ENCODE peak calls at places on chromosomes 13 and 19, in eight cellular contexts. One of them, this sample, is unnamed. For H3K9me3, the result is how much of the 10 kb centered on the place peaks cover.

GRCh38 chr13:100208596-100208995 is 119.7 kb downstream of the PCCA start:
- DNase-seq in breast epithelium: no peak
- DNase-seq in AG04450: no peak
- DNase-seq in A549: no peak
- DNase-seq in left ventricle myocardium inferior: no peak
- DNase-seq in left lung: no peak
- DNase-seq in naive thymus-derived CD4-positive, alpha-beta T cell: no peak
- DNase-seq in adipocyte: no peak
- DNase-seq in this sample: no peak

GRCh38 chr13:84670245-84670644 is 788.0 kb upstream of the SLITRK1 start:
- DNase-seq in A549: no peak
- DNase-seq in left ventricle myocardium inferior: no peak
- DNase-seq in left lung: no peak
- DNase-seq in adipocyte: peak
- DNase-seq in breast epithelium: no peak
- DNase-seq in AG04450: no peak
- DNase-seq in naive thymus-derived CD4-positive, alpha-beta T cell: no peak
- DNase-seq in this sample: no peak

GRCh38 chr13:87131611-87132010 is 539.6 kb upstream of the SLITRK5 start:
- DNase-seq in naive thymus-derived CD4-positive, alpha-beta T cell: no peak
- DNase-seq in adipocyte: no peak
- DNase-seq in A549: no peak
- DNase-seq in left lung: no peak
- DNase-seq in breast epithelium: no peak
- DNase-seq in left ventricle myocardium inferior: no peak
- DNase-seq in AG04450: no peak
- DNase-seq in this sample: no peak

GRCh38 chr13:93517658-93518057 is 291.1 kb downstream of the GPC6 start:
- DNase-seq in left ventricle myocardium inferior: no peak
- DNase-seq in breast epithelium: no peak
- DNase-seq in adipocyte: no peak
- DNase-seq in AG04450: no peak
- DNase-seq in left lung: no peak
- DNase-seq in naive thymus-derived CD4-positive, alpha-beta T cell: no peak
- DNase-seq in A549: no peak
- DNase-seq in this sample: no peak

GRCh38 chr19:16013851-16014840 is 62.1 kb upstream of the TPM4 start:
- DNase-seq in left lung: no peak
- DNase-seq in adipocyte: no peak
- DNase-seq in breast epithelium: no peak
- DNase-seq in naive thymus-derived CD4-positive, alpha-beta T cell: no peak
- DNase-seq in left ventricle myocardium inferior: no peak
- DNase-seq in A549: no peak
- DNase-seq in AG04450: no peak
- DNase-seq in this sample: no peak

GRCh38 chr13:110448677-110449076 is 112.8 kb downstream of the RAB20 start:
- DNase-seq in breast epithelium: no peak
- DNase-seq in left lung: peak
- DNase-seq in AG04450: no peak
- DNase-seq in A549: no peak
- DNase-seq in naive thymus-derived CD4-positive, alpha-beta T cell: no peak
- DNase-seq in left ventricle myocardium inferior: no peak
- DNase-seq in adipocyte: no peak
- DNase-seq in this sample: no peak

GRCh38 chr13:52449323-52450011 is 967 bp downstream of the VPS36 start:
- DNase-seq in adipocyte: no peak
- DNase-seq in A549: no peak
- DNase-seq in naive thymus-derived CD4-positive, alpha-beta T cell: no peak
- DNase-seq in left ventricle myocardium inferior: no peak
- DNase-seq in AG04450: no peak
- DNase-seq in breast epithelium: no peak
- DNase-seq in left lung: no peak
- DNase-seq in this sample: no peak

GRCh38 chr19:18437481-18438330 is at the start of gene ISYNA1:
- DNase-seq in breast epithelium: no peak
- DNase-seq in AG04450: no peak
- DNase-seq in left ventricle myocardium inferior: peak
- DNase-seq in adipocyte: peak
- DNase-seq in left lung: no peak
- DNase-seq in A549: peak
- DNase-seq in naive thymus-derived CD4-positive, alpha-beta T cell: no peak
- DNase-seq in this sample: peak

GRCh38 chr19:42269518-42270345 is 680 bp downstream of the CIC start:
- DNase-seq in breast epithelium: no peak
- DNase-seq in left lung: peak
- DNase-seq in adipocyte: peak
- DNase-seq in left ventricle myocardium inferior: no peak
- DNase-seq in AG04450: no peak
- DNase-seq in naive thymus-derived CD4-positive, alpha-beta T cell: peak
- DNase-seq in A549: no peak
- DNase-seq in this sample: no peak

GRCh38 chr13:78787189-78787588 is 128.2 kb upstream of the OBI1 start:
- DNase-seq in A549: no peak
- DNase-seq in naive thymus-derived CD4-positive, alpha-beta T cell: no peak
- DNase-seq in AG04450: no peak
- DNase-seq in left ventricle myocardium inferior: peak
- DNase-seq in left lung: peak
- DNase-seq in breast epithelium: no peak
- DNase-seq in adipocyte: no peak
- DNase-seq in this sample: no peak

GRCh38 chr19:46639356-46640061 is 3.5 kb upstream of the GNG8 start:
- DNase-seq in naive thymus-derived CD4-positive, alpha-beta T cell: no peak
- DNase-seq in adipocyte: peak
- DNase-seq in left lung: peak
- DNase-seq in left ventricle myocardium inferior: peak
- DNase-seq in A549: no peak
- DNase-seq in AG04450: no peak
- DNase-seq in breast epithelium: no peak
- DNase-seq in this sample: no peak

GRCh38 chr13:48000559-48001126 is 430 bp downstream of the SUCLA2 start:
- DNase-seq in AG04450: no peak
- DNase-seq in A549: peak
- DNase-seq in left ventricle myocardium inferior: no peak
- DNase-seq in adipocyte: peak
- DNase-seq in breast epithelium: peak
- DNase-seq in left lung: peak
- DNase-seq in naive thymus-derived CD4-positive, alpha-beta T cell: no peak
- DNase-seq in this sample: peak

GRCh38 chr19:16325161-16325527 is 518 bp downstream of the KLF2 start:
- DNase-seq in left lung: peak
- DNase-seq in breast epithelium: no peak
- DNase-seq in A549: peak
- DNase-seq in AG04450: no peak
- DNase-seq in adipocyte: peak
- DNase-seq in left ventricle myocardium inferior: peak
- DNase-seq in naive thymus-derived CD4-positive, alpha-beta T cell: peak
- DNase-seq in this sample: peak

GRCh38 chr13:113552786-113553540 is 31.6 kb upstream of the TFDP1 start:
- DNase-seq in AG04450: no peak
- DNase-seq in breast epithelium: peak
- DNase-seq in left ventricle myocardium inferior: no peak
- DNase-seq in naive thymus-derived CD4-positive, alpha-beta T cell: no peak
- DNase-seq in left lung: peak
- DNase-seq in adipocyte: no peak
- DNase-seq in A549: no peak
- DNase-seq in this sample: no peak

GRCh38 chr13:45584816-45585215 is 30.7 kb downstream of the ERICH6B start:
- DNase-seq in A549: peak
- DNase-seq in AG04450: no peak
- DNase-seq in left ventricle myocardium inferior: no peak
- DNase-seq in breast epithelium: no peak
- DNase-seq in left lung: no peak
- DNase-seq in naive thymus-derived CD4-positive, alpha-beta T cell: no peak
- DNase-seq in adipocyte: no peak
- DNase-seq in this sample: no peak

GRCh38 chr19:398719-399118 is 10.2 kb downstream of the C2CD4C start:
- DNase-seq in AG04450: no peak
- DNase-seq in adipocyte: no peak
- DNase-seq in left ventricle myocardium inferior: no peak
- DNase-seq in breast epithelium: peak
- DNase-seq in A549: no peak
- DNase-seq in naive thymus-derived CD4-positive, alpha-beta T cell: no peak
- DNase-seq in left lung: peak
- DNase-seq in this sample: no peak

GRCh38 chr13:97905517-97905916 is 48.0 kb upstream of the IPO5 start:
- DNase-seq in A549: no peak
- DNase-seq in left lung: no peak
- DNase-seq in AG04450: no peak
- DNase-seq in breast epithelium: no peak
- DNase-seq in adipocyte: no peak
- DNase-seq in left ventricle myocardium inferior: no peak
- DNase-seq in naive thymus-derived CD4-positive, alpha-beta T cell: no peak
- DNase-seq in this sample: no peak

GRCh38 chr13:80131204-80131603 is 209.7 kb downstream of the SPRY2 start:
- DNase-seq in left lung: peak
- DNase-seq in A549: peak
- DNase-seq in left ventricle myocardium inferior: peak
- DNase-seq in naive thymus-derived CD4-positive, alpha-beta T cell: no peak
- DNase-seq in adipocyte: peak
- DNase-seq in AG04450: no peak
- DNase-seq in breast epithelium: no peak
- DNase-seq in this sample: no peak

GRCh38 chr13:84543976-84544375 is 661.7 kb upstream of the SLITRK1 start:
- DNase-seq in adipocyte: no peak
- DNase-seq in left ventricle myocardium inferior: no peak
- DNase-seq in left lung: no peak
- DNase-seq in A549: no peak
- DNase-seq in AG04450: no peak
- DNase-seq in naive thymus-derived CD4-positive, alpha-beta T cell: no peak
- DNase-seq in breast epithelium: no peak
- DNase-seq in this sample: no peak

DNA sequence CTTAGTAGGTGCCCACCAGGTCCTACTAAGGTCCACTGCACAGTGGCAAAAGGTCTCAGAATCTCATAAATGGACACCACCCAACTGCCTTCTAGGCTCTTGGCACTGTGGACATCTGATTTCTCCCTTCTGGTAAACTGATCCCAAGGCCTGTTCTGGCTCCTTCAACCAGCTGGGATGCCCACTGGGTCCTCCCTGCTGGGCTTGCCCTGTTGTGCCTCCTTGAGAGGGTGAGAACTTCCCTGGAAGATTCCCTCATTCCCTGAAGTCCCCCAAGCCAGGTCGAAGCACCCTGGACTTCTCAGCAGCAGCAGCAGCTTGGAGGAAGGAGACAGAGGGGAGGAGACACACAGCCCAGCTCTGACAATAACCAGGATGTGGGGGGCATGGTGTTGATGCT is 6.6 kb upstream of the ZNF492 start:
- DNase-seq in left ventricle myocardium inferior: no peak
- DNase-seq in naive thymus-derived CD4-positive, alpha-beta T cell: no peak
- DNase-seq in left lung: no peak
- DNase-seq in A549: no peak
- DNase-seq in breast epithelium: no peak
- DNase-seq in adipocyte: no peak
- DNase-seq in AG04450: no peak
- DNase-seq in this sample: no peak
- H3K9me3 ChIP-seq in left ventricle myocardium inferior: under half
- H3K9me3 ChIP-seq in naive thymus-derived CD4-positive, alpha-beta T cell: under half
- H3K9me3 ChIP-seq in left lung: under half
- H3K9me3 ChIP-seq in A549: under half
- H3K9me3 ChIP-seq in breast epithelium: under half
- H3K9me3 ChIP-seq in adipocyte: under half
- H3K9me3 ChIP-seq in AG04450: under half
- H3K9me3 ChIP-seq in this sample: under half

GRCh38 chr19:20503536-20503935 is 62.0 kb downstream of the ZNF737 start:
- DNase-seq in left lung: no peak
- DNase-seq in naive thymus-derived CD4-positive, alpha-beta T cell: no peak
- DNase-seq in AG04450: no peak
- DNase-seq in left ventricle myocardium inferior: no peak
- DNase-seq in A549: no peak
- DNase-seq in adipocyte: peak
- DNase-seq in breast epithelium: no peak
- DNase-seq in this sample: no peak
- H3K9me3 ChIP-seq in left lung: under half
- H3K9me3 ChIP-seq in naive thymus-derived CD4-positive, alpha-beta T cell: under half
- H3K9me3 ChIP-seq in AG04450: under half
- H3K9me3 ChIP-seq in left ventricle myocardium inferior: half or more
- H3K9me3 ChIP-seq in A549: under half
- H3K9me3 ChIP-seq in adipocyte: under half
- H3K9me3 ChIP-seq in breast epithelium: under half
- H3K9me3 ChIP-seq in this sample: under half

GRCh38 chr13:40178130-40178529 is 488.3 kb downstream of the FOXO1 start:
- DNase-seq in left ventricle myocardium inferior: no peak
- DNase-seq in adipocyte: no peak
- DNase-seq in breast epithelium: no peak
- DNase-seq in A549: no peak
- DNase-seq in left lung: no peak
- DNase-seq in AG04450: no peak
- DNase-seq in naive thymus-derived CD4-positive, alpha-beta T cell: no peak
- DNase-seq in this sample: no peak

GRCh38 chr13:40180776-40181175 is 485.7 kb downstream of the FOXO1 start:
- DNase-seq in breast epithelium: no peak
- DNase-seq in AG04450: no peak
- DNase-seq in adipocyte: no peak
- DNase-seq in left lung: no peak
- DNase-seq in naive thymus-derived CD4-positive, alpha-beta T cell: no peak
- DNase-seq in A549: no peak
- DNase-seq in left ventricle myocardium inferior: no peak
- DNase-seq in this sample: no peak

GRCh38 chr13:40179421-40179820 is 487.0 kb downstream of the FOXO1 start:
- DNase-seq in AG04450: no peak
- DNase-seq in naive thymus-derived CD4-positive, alpha-beta T cell: no peak
- DNase-seq in left ventricle myocardium inferior: no peak
- DNase-seq in A549: no peak
- DNase-seq in breast epithelium: no peak
- DNase-seq in adipocyte: no peak
- DNase-seq in left lung: no peak
- DNase-seq in this sample: no peak

GRCh38 chr13:40181203-40181845 is 485.1 kb downstream of the FOXO1 start:
- DNase-seq in adipocyte: peak
- DNase-seq in left lung: no peak
- DNase-seq in AG04450: no peak
- DNase-seq in breast epithelium: no peak
- DNase-seq in A549: peak
- DNase-seq in naive thymus-derived CD4-positive, alpha-beta T cell: no peak
- DNase-seq in left ventricle myocardium inferior: no peak
- DNase-seq in this sample: no peak

DNA sequence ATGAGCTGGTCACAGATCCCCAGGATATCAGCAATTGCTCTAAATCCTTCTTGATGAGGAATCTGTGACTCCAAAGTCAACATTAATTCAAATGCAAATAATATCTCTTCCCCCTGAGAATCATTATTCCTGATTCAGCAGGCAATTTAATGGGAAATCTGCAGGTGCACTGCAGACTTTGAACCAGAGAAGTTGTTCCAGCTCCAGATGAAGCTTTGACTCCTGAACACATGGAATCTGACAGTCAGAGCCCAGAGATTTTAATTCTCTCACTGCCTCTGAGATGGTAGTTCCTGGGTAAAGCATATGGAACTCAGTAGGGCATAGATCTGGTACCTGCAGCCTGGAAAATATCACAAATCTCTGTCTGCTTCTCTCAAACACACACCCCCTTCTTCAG is 486.6 kb downstream of the FOXO1 start:
- DNase-seq in left ventricle myocardium inferior: no peak
- DNase-seq in naive thymus-derived CD4-positive, alpha-beta T cell: no peak
- DNase-seq in left lung: no peak
- DNase-seq in breast epithelium: no peak
- DNase-seq in AG04450: no peak
- DNase-seq in adipocyte: no peak
- DNase-seq in A549: no peak
- DNase-seq in this sample: no peak
- H3K9me3 ChIP-seq in left ventricle myocardium inferior: under half
- H3K9me3 ChIP-seq in naive thymus-derived CD4-positive, alpha-beta T cell: under half
- H3K9me3 ChIP-seq in left lung: under half
- H3K9me3 ChIP-seq in breast epithelium: under half
- H3K9me3 ChIP-seq in AG04450: under half
- H3K9me3 ChIP-seq in adipocyte: under half
- H3K9me3 ChIP-seq in A549: under half
- H3K9me3 ChIP-seq in this sample: under half

GRCh38 chr19:34867631-34868030 is 59.1 kb upstream of the ZNF30 start:
- DNase-seq in naive thymus-derived CD4-positive, alpha-beta T cell: no peak
- DNase-seq in adipocyte: no peak
- DNase-seq in breast epithelium: no peak
- DNase-seq in left lung: no peak
- DNase-seq in A549: no peak
- DNase-seq in AG04450: no peak
- DNase-seq in left ventricle myocardium inferior: no peak
- DNase-seq in this sample: no peak
- H3K9me3 ChIP-seq in naive thymus-derived CD4-positive, alpha-beta T cell: under half
- H3K9me3 ChIP-seq in adipocyte: under half
- H3K9me3 ChIP-seq in breast epithelium: under half
- H3K9me3 ChIP-seq in left lung: under half
- H3K9me3 ChIP-seq in A549: under half
- H3K9me3 ChIP-seq in AG04450: under half
- H3K9me3 ChIP-seq in left ventricle myocardium inferior: under half
- H3K9me3 ChIP-seq in this sample: under half